ENCODE peak calls at places on chromosomes 16 and 17, in four cellular contexts. W is suprapubic skin, T is left lung, Z is stomach. I is an unnamed sample. For H3K27me3 and H3K4me1, the result is how much of the 10 kb centered on the place peaks cover.

GRCh38 chr17:53707546-53707945 is 115.2 kb upstream of the KIF2B start:
- DNase-seq in W (no peak), T (no peak), Z (no peak), I (no peak)

GRCh38 chr17:36593651-36594316 is 2.1 kb downstream of the DHRS11 start:
- DNase-seq in W (peak), T (no peak), Z (no peak), I (no peak)

GRCh38 chr17:57523926-57524634 is 221.0 kb downstream of the CCDC182 start:
- DNase-seq in W (no peak), T (peak), Z (peak), I (peak)

GRCh38 chr16:46884513-46885293 is 541 bp downstream of the GPT2 start:
- DNase-seq in W (no peak), T (no peak), Z (no peak), I (no peak)

GRCh38 chr16:35207059-35207999 is 1747.9 kb downstream of the TP53TG3F start:
- DNase-seq in W (peak), T (no peak), Z (no peak), I (no peak)

GRCh38 chr17:73532441-73532901 is 111.8 kb downstream of the SDK2 start:
- DNase-seq in W (no peak), T (no peak), Z (no peak), I (no peak)

GRCh38 chr16:49410226-49410625 is 36.6 kb downstream of the C16orf78 start:
- DNase-seq in W (peak), T (no peak), Z (no peak), I (no peak)

GRCh38 chr17:78372811-78373210 is 5.6 kb upstream of the PGS1 start:
- DNase-seq in W (no peak), T (no peak), Z (no peak), I (no peak)

GRCh38 chr17:2695961-2696760 is 15.4 kb downstream of the CLUH start:
- DNase-seq in W (peak), T (peak), Z (peak), I (peak)

GRCh38 chr17:48545022-48545376 is at the start of gene HOXB2:
- DNase-seq in W (no peak), T (no peak), Z (no peak), I (no peak)

GRCh38 chr16:72877374-72878028 is 170.4 kb downstream of the ZFHX3 start:
- DNase-seq in W (no peak), T (no peak), Z (no peak), I (no peak)

GRCh38 chr16:24834459-24835335 is 11.1 kb upstream of the SLC5A11 start:
- DNase-seq in W (no peak), T (no peak), Z (peak), I (no peak)

GRCh38 chr17:82397449-82398335 is 20.5 kb upstream of the HEXD start:
- DNase-seq in W (no peak), T (no peak), Z (no peak), I (peak)

GRCh38 chr17:40699359-40699758 is 4.2 kb downstream of the KRT24 start:
- DNase-seq in W (no peak), T (no peak), Z (no peak), I (no peak)

GRCh38 chr16:28184625-28185024 is 27.1 kb downstream of the XPO6 start:
- DNase-seq in W (no peak), T (no peak), Z (no peak), I (no peak)

GRCh38 chr16:78566397-78567073 is 467.1 kb downstream of the WWOX start:
- DNase-seq in W (no peak), T (no peak), Z (no peak), I (no peak)

GRCh38 chr17:75845058-75845711 is 981 bp upstream of the UNC13D start:
- DNase-seq in W (peak), T (peak), Z (peak), I (peak)

GRCh38 chr17:27848941-27849340 is 44.2 kb downstream of the LYRM9 start:
- DNase-seq in W (no peak), T (no peak), Z (no peak), I (no peak)

GRCh38 chr16:23520500-23520899 is 10.2 kb upstream of the GGA2 start:
- DNase-seq in W (no peak), T (no peak), Z (no peak), I (no peak)

GRCh38 chr17:39668141-39668924 is at the start of gene PNMT:
- DNase-seq in W (no peak), T (peak), Z (peak), I (peak)

GRCh38 chr16:74029122-74029805 is 267.4 kb upstream of the PSMD7 start:
- DNase-seq in W (no peak), T (no peak), Z (no peak), I (no peak)

GRCh38 chr16:19765860-19766553 is 47.9 kb downstream of the IQCK start:
- DNase-seq in W (no peak), T (peak), Z (peak), I (peak)

GRCh38 chr16:69408451-69408850 is 16.0 kb upstream of the CYB5B start:
- DNase-seq in W (no peak), T (no peak), Z (peak), I (peak)

GRCh38 chr16:69406780-69407331 is 17.6 kb upstream of the CYB5B start:
- DNase-seq in W (no peak), T (no peak), Z (no peak), I (no peak)

GRCh38 chr16:69405326-69405725 is 19.1 kb upstream of the CYB5B start:
- DNase-seq in W (no peak), T (no peak), Z (no peak), I (no peak)

GRCh38 chr16:69405757-69406156 is 18.7 kb upstream of the CYB5B start:
- DNase-seq in W (no peak), T (no peak), Z (no peak), I (no peak)

GRCh38 chr16:69407702-69408323 is 16.6 kb upstream of the CYB5B start:
- DNase-seq in W (no peak), T (no peak), Z (no peak), I (no peak)
- H3K27ac ChIP-seq in W (peak), T (no peak), Z (no peak), I (no peak)

GRCh38 chr17:34581446-34582184 is 2.2 kb downstream of the TMEM132E start:
- DNase-seq in W (no peak), T (no peak), Z (no peak), I (no peak)
- H3K27me3 ChIP-seq in W (half or more), T (half or more), Z (half or more), I (half or more)

DNA sequence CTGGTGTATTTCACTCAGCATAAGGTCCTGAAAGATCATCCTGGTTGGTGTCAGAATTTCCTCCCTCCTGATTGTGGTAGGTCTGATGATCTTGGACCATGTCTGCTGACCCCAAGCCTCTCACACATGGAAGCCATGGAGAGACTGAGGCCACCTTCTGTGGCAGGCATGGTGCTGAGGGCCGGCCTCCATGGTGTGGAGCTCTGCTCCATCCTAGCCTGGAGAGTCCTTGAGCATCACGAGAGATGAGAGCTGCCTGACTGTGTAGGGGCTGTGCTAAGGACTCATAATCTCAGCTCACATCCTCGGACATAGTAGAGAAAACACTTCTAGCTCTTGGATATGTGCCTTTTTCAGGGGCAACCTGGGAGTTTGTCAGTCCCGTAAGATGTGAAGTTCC is 40.6 kb downstream of the MPRIP start:
- DNase-seq in W (no peak), T (peak), Z (no peak), I (no peak)
- H3K4me1 ChIP-seq in W (half or more), T (half or more), Z (under half), I (under half)

GRCh38 chr17:29178750-29179231 is 1.4 kb downstream of the MYO18A start:
- DNase-seq in W (peak), T (peak), Z (peak), I (no peak)

GRCh38 chr17:29179232-29180036 is 764 bp downstream of the MYO18A start:
- DNase-seq in W (no peak), T (peak), Z (peak), I (peak)

GRCh38 chr17:29180788-29181160 is 576 bp upstream of the MYO18A start:
- DNase-seq in W (no peak), T (no peak), Z (no peak), I (no peak)

GRCh38 chr17:29180051-29180787 is at the start of gene MYO18A:
- DNase-seq in W (no peak), T (peak), Z (peak), I (peak)

GRCh38 chr17:29181226-29181625 is 1.0 kb upstream of the MYO18A start:
- DNase-seq in W (no peak), T (no peak), Z (no peak), I (no peak)
- H3K27ac ChIP-seq in W (peak), T (peak), Z (peak), I (no peak)

DNA sequence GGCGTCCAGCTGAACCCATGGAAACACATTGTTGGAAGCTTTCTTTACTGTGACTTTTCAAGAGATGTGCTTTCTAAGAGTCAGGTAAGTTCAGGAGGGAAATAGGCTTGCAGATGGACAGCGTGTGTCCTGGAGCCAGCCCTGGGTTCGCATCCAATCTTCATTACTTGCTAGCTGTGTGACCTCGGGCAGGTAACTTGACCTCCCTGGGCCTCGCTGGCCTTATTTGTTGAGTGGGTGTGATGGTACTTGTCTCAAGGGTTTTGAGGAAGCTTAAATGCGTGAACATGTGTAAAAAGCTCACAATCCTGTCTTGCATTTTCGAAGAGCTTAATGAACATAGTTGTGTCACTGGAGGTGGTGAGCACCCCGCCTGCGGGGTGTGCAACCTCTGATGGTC is 11.8 kb downstream of the ADGRG1 start:
- DNase-seq in W (no peak), T (no peak), Z (no peak), I (no peak)
- H3K27me3 ChIP-seq in W (under half), T (under half), Z (under half), I (under half)

GRCh38 chr16:2512920-2513404 is 790 bp upstream of the ATP6V0C start:
- DNase-seq in W (no peak), T (no peak), Z (no peak), I (peak)

GRCh38 chr16:2515180-2515803 is 1.5 kb downstream of the ATP6V0C start:
- DNase-seq in W (peak), T (no peak), Z (peak), I (peak)

GRCh38 chr16:2514333-2515179 is 804 bp downstream of the ATP6V0C start:
- DNase-seq in W (peak), T (no peak), Z (peak), I (no peak)

GRCh38 chr16:2511996-2512919 is 1.5 kb upstream of the ATP6V0C start:
- DNase-seq in W (no peak), T (no peak), Z (no peak), I (peak)

GRCh38 chr16:2513405-2514332 is at the start of gene ATP6V0C:
- DNase-seq in W (peak), T (peak), Z (peak), I (peak)
- H3K4me1 ChIP-seq in W (half or more), T (half or more), Z (half or more), I (under half)

GRCh38 chr17:63431618-63431938 is 14.5 kb downstream of the CYB561 start:
- DNase-seq in W (no peak), T (no peak), Z (no peak), I (no peak)
- H3K27ac ChIP-seq in W (no peak), T (peak), Z (peak), I (no peak)

GRCh38 chr16:77433146-77433545 is 1.7 kb downstream of the ADAMTS18 start:
- DNase-seq in W (no peak), T (no peak), Z (no peak), I (no peak)

GRCh38 chr16:77437859-77438258 is 3.0 kb upstream of the ADAMTS18 start:
- DNase-seq in W (no peak), T (no peak), Z (no peak), I (no peak)

GRCh38 chr16:77434365-77435239 is at the start of gene ADAMTS18:
- DNase-seq in W (no peak), T (no peak), Z (no peak), I (no peak)

GRCh38 chr16:77434022-77434364 is 841 bp downstream of the ADAMTS18 start:
- DNase-seq in W (no peak), T (no peak), Z (no peak), I (no peak)

GRCh38 chr16:77435240-77435819 is 496 bp upstream of the ADAMTS18 start:
- DNase-seq in W (no peak), T (no peak), Z (no peak), I (no peak)
- H3K27me3 ChIP-seq in W (half or more), T (half or more), Z (half or more), I (under half)

I was measured in heart left ventricle.